ENCODE peak calls at places on chromosomes 2 and 18, in seven cellular contexts. S is body of pancreas, F is GM10248, W is heart left ventricle, H is neural crest cell, N is GM23338, I is B cell. X is an unnamed sample.

GRCh38 chr2:39547811-39548719 is 111.0 kb upstream of the MAP4K3 start:
- DNase-seq in N (no peak), I (no peak), F (no peak), W (no peak), H (no peak), S (no peak), X (no peak)

GRCh38 chr2:71477231-71477681 is 23.9 kb downstream of the DYSF start:
- DNase-seq in S (no peak), N (no peak), F (no peak), I (no peak), H (no peak), W (no peak), X (no peak)

GRCh38 chr2:66509326-66509811 is 74.4 kb downstream of the MEIS1 start:
- DNase-seq in N (peak), F (no peak), H (no peak), W (no peak), I (no peak), S (no peak), X (no peak)

GRCh38 chr2:122514451-122514996 is 759.1 kb downstream of the TSN start:
- DNase-seq in W (no peak), I (no peak), S (no peak), N (no peak), H (no peak), F (no peak), X (no peak)

GRCh38 chr2:203019142-203019541 is 4.5 kb downstream of the NBEAL1 start:
- DNase-seq in H (no peak), N (no peak), W (no peak), S (no peak), I (no peak), F (no peak), X (no peak)

GRCh38 chr2:30068067-30068466 is 78.7 kb upstream of the YPEL5 start:
- DNase-seq in N (no peak), H (no peak), I (no peak), F (no peak), S (no peak), W (no peak), X (no peak)

GRCh38 chr2:62512385-62512784 is 6.4 kb upstream of the TMEM17 start:
- DNase-seq in F (no peak), H (no peak), S (no peak), N (no peak), W (no peak), I (no peak), X (no peak)

GRCh38 chr2:208570066-208570465 is 163.5 kb downstream of the PTH2R start:
- DNase-seq in N (no peak), F (no peak), S (no peak), I (no peak), W (no peak), H (no peak), X (no peak)

GRCh38 chr2:47534179-47534919 is 131.4 kb downstream of the MSH2 start:
- DNase-seq in I (no peak), S (no peak), H (no peak), N (no peak), W (no peak), F (no peak), X (no peak)

GRCh38 chr2:106624787-106625369 is 137.7 kb downstream of the CD8B2 start:
- DNase-seq in N (no peak), F (no peak), W (no peak), H (no peak), S (no peak), I (no peak), X (no peak)

GRCh38 chr18:12053312-12053711 is 40.3 kb upstream of the ANKRD62 start:
- DNase-seq in H (no peak), S (no peak), W (no peak), N (no peak), F (no peak), I (no peak), X (no peak)

GRCh38 chr2:14427982-14428567 is 204.4 kb upstream of the LRATD1 start:
- DNase-seq in S (no peak), H (no peak), F (no peak), I (no peak), W (no peak), N (no peak), X (no peak)
- TF ChIP-seq CTCF in S (peak), H (no peak), F (no peak), I (no peak), W (no peak), N (no peak), X (no peak)

DNA sequence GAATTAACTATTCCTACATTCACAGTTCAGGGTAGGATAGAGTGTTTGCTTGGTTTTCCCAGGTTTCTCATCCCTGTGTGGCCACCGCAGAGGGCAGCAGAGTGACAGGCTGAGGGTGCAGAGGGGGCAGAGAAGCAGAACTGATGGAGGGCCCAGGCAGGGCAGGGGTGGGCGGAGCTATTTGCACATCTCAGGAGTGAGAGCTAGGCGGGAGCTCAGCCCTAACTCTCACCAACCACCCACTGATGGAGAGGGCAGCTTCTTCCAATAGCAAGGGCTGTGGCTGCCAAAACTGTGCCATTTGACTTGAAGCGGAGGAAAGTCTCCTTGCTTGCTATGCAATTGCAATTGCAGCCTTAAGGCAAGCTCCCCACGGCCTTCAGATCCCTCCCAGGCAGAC is 12.0 kb upstream of the DARS1 start:
- DNase-seq in N (peak), I (peak), F (peak), W (peak), H (peak), S (no peak), X (no peak)
- TF ChIP-seq CTCF in N (peak), I (peak), F (no peak), W (no peak), H (peak), S (no peak), X (no peak)

DNA sequence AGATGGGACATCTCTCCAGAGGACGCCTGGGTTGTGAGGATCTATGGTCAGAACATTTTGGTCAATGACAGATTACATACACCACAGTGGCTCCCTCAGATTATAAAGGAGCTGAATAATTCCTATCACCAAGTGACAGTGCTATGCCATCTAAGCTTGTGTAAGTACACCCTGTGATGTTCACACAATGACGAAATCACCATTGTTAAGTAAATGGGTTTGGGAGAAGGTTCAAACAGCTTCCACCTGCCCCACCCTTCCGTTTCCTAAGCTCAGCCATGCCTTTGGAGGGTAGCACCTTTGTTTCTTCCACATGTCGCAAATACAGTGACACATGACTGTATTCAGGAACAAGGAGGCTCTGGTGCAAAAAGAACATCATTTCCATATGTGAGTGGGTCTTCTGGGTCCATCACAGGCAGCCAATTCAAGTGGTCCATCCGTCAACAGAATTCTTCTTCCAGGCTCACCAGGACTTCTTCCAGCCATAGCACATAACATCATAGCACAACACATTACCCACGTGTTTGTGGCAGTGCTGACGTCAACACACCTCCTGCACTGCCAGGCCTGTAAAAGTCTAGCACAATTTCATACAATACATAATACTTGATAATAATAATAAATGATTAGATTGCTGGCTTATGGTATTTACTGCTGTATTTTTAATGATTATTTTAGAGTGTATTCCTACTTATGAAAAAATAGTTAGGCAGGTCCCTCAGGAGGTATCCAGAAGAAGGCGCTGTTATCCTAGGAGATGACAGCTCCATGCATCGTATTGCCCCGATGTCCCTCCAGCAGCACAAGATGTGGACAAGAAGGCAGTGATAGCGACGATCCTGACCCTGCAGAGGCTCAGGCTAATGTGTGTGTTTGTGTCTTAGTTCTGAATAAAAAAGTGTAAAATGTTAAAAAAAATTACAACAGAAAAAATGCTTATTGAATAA is 264.8 kb downstream of the ANAPC1 start:
- DNase-seq in N (peak), W (no peak), S (no peak), H (no peak), F (no peak), I (no peak), X (no peak)
- TF ChIP-seq CTCF in N (peak), W (no peak), S (no peak), H (no peak), F (no peak), I (no peak), X (no peak)

GRCh38 chr2:42931818-42932195 is 139.4 kb upstream of the HAAO start:
- DNase-seq in W (no peak), I (no peak), N (no peak), S (no peak), F (no peak), H (no peak), X (no peak)

GRCh38 chr2:42932271-42933151 is 140.1 kb upstream of the HAAO start:
- DNase-seq in N (no peak), S (no peak), W (peak), I (no peak), H (no peak), F (no peak), X (no peak)

GRCh38 chr2:42929577-42929984 is 137.2 kb upstream of the HAAO start:
- DNase-seq in I (no peak), S (no peak), H (no peak), W (peak), F (no peak), N (no peak), X (no peak)

GRCh38 chr2:42929985-42930581 is 137.7 kb upstream of the HAAO start:
- DNase-seq in N (peak), S (no peak), F (no peak), H (no peak), W (peak), I (no peak), X (no peak)

GRCh38 chr2:42931147-42931817 is 138.9 kb upstream of the HAAO start:
- DNase-seq in H (no peak), W (peak), N (peak), I (no peak), S (no peak), F (no peak), X (no peak)
- TF ChIP-seq CTCF in H (peak), W (no peak), N (peak), I (no peak), S (no peak), F (no peak), X (peak)

DNA sequence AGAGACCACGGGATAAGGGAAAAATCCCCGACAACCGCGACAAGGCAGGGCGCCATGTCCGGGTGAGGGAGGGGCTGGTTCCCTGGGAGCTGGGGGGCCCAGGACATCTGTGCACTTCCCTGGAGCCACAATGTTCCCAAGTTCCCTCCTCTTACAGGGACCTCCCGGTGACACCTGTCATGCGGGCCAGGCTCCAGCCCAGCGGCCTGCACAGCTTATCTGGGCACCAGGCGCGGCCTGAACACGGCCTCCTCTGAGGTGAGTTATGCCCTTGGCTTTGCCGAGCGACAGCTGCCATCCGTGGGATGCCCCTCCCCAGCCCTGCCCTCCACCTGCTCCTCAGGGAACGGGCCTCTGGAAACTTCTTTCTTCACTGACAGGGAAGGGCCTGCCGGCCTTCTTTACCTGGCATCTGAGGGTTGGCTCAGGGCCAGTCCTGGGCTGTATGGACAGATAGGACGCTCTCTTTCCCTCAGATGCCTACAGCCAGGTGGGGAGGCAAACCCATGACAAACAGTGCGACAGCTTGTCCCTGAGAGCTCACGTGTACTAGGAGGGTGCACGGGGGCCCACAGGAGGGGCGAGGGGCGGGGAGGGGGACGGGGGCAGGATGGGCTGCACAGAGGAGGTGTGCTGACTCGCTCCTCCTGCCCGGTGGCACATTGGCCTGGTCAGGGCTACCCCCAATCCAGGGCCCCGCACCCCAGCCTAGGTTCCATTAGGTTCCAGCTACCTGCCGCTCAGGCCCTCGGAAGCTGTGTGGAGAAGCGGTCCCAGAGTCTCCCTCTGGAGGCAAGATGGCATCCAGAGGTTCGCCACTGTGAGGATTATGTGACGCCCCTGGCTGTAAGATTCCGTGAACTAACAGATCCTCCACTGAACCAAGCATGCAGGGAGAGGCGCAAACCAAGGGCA is 34.9 kb upstream of the HPCAL1 start:
- DNase-seq in W (no peak), S (peak), I (no peak), N (peak), H (no peak), F (no peak), X (no peak)
- TF ChIP-seq CTCF in W (no peak), S (no peak), I (no peak), N (peak), H (no peak), F (no peak), X (no peak)

GRCh38 chr18:75546964-75547363 is 119.5 kb upstream of the SMIM21 start:
- DNase-seq in S (no peak), W (no peak), F (no peak), I (no peak), H (no peak), N (peak), X (peak)
- TF ChIP-seq CTCF in S (no peak), W (no peak), F (no peak), I (no peak), H (no peak), N (peak), X (no peak)

DNA sequence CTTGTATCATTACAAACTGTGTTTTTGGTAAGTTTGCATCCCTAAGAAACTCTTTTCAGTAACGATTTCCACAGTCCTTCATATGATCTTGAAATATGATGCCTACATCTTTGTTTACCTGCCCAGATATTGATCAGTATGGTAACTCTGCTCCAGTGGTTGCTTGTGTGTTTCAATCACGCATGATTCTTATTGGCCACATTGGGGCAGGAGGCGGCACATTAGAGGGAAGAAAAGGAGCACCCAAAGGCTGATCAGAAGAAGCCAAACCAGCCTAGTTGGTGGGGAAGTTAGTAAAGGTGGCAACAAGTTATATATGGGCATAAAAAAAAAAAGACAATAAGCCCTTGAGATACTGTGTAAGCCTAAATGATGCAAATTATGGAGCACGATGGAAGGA is 158.9 kb downstream of the RHBDD1 start:
- DNase-seq in W (no peak), F (no peak), H (no peak), I (no peak), S (no peak), N (no peak), X (no peak)
- TF ChIP-seq CTCF in W (no peak), F (no peak), H (peak), I (no peak), S (peak), N (no peak), X (peak)

X was measured in osteocyte.